ENCODE peak calls at places on chromosomes 1 and 21, in four cellular contexts. W is NCI-H2081, J is omental fat pad, I is epithelial cell of esophagus. O is an unnamed sample.

GRCh38 chr1:27979151-27979858 is 19.5 kb downstream of the XKR8 start:
- DNase-seq in W (no peak), J (no peak), I (peak), O (no peak)

GRCh38 chr21:44793269-44794030 is 8.2 kb downstream of the UBE2G2 start:
- DNase-seq in W (peak), J (no peak), I (peak), O (no peak)

GRCh38 chr1:41497056-41497440 is 12.6 kb upstream of the EDN2 start:
- DNase-seq in W (no peak), J (no peak), I (no peak), O (no peak)

GRCh38 chr1:230220478-230220877 is 153.4 kb downstream of the GALNT2 start:
- DNase-seq in W (no peak), J (no peak), I (no peak), O (no peak)

GRCh38 chr1:183699643-183700160 is 46.6 kb upstream of the APOBEC4 start:
- DNase-seq in W (no peak), J (no peak), I (peak), O (no peak)

GRCh38 chr1:246032984-246033383 is 474.1 kb downstream of the SMYD3 start:
- DNase-seq in W (no peak), J (no peak), I (no peak), O (no peak)

GRCh38 chr1:114286960-114287359 is 133.3 kb upstream of the SYT6 start:
- DNase-seq in W (no peak), J (no peak), I (no peak), O (no peak)

GRCh38 chr1:33234588-33234990 is 21.7 kb upstream of the ZNF362 start:
- DNase-seq in W (no peak), J (no peak), I (peak), O (peak)

O was measured in suprapubic skin.